ENCODE peak calls at places on chromosome 11, in seven cellular contexts. One of them, this sample, is unnamed.

GRCh38 chr11:69100454-69101099 is 51.8 kb downstream of the TPCN2 start:
- DNase-seq in amygdala: no peak
- DNase-seq in COR-L47: no peak
- DNase-seq in foreskin fibroblast: no peak
- DNase-seq in activated CD4-positive, alpha-beta T cell treated with anti-CD3 and anti-CD28 coated beads for 48 hours: no peak
- DNase-seq in bronchial epithelial cell: no peak
- DNase-seq in Caco-2: no peak
- DNase-seq in this sample: no peak

GRCh38 chr11:101860694-101861371 is 54.0 kb upstream of the CEP126 start:
- DNase-seq in foreskin fibroblast: peak; percentile 53
- DNase-seq in activated CD4-positive, alpha-beta T cell treated with anti-CD3 and anti-CD28 coated beads for 48 hours: peak; percentile 24
- DNase-seq in Caco-2: peak; percentile 73
- DNase-seq in amygdala: no peak
- DNase-seq in bronchial epithelial cell: peak; percentile 64
- DNase-seq in COR-L47: peak; percentile 58
- DNase-seq in this sample: peak; percentile 73

GRCh38 chr11:61362542-61362875 is 335 bp downstream of the TMEM138 start:
- DNase-seq in bronchial epithelial cell: no peak
- DNase-seq in foreskin fibroblast: no peak
- DNase-seq in amygdala: no peak
- DNase-seq in activated CD4-positive, alpha-beta T cell treated with anti-CD3 and anti-CD28 coated beads for 48 hours: peak; percentile 48
- DNase-seq in Caco-2: no peak
- DNase-seq in COR-L47: no peak
- DNase-seq in this sample: peak; percentile 81

GRCh38 chr11:130413383-130414106 is 14.9 kb downstream of the ADAMTS8 start:
- DNase-seq in foreskin fibroblast: peak; percentile 82
- DNase-seq in Caco-2: no peak
- DNase-seq in amygdala: no peak
- DNase-seq in activated CD4-positive, alpha-beta T cell treated with anti-CD3 and anti-CD28 coated beads for 48 hours: peak; percentile 51
- DNase-seq in bronchial epithelial cell: peak; percentile 96
- DNase-seq in COR-L47: peak; percentile 2
- DNase-seq in this sample: no peak

GRCh38 chr11:82873919-82874333 is 26.3 kb downstream of the PRCP start:
- DNase-seq in activated CD4-positive, alpha-beta T cell treated with anti-CD3 and anti-CD28 coated beads for 48 hours: no peak
- DNase-seq in bronchial epithelial cell: no peak
- DNase-seq in COR-L47: no peak
- DNase-seq in Caco-2: no peak
- DNase-seq in foreskin fibroblast: no peak
- DNase-seq in amygdala: no peak
- DNase-seq in this sample: no peak

GRCh38 chr11:2294340-2295290 is 7.1 kb downstream of the C11orf21 start:
- DNase-seq in activated CD4-positive, alpha-beta T cell treated with anti-CD3 and anti-CD28 coated beads for 48 hours: peak; percentile 2
- DNase-seq in bronchial epithelial cell: no peak
- DNase-seq in Caco-2: peak; percentile 17
- DNase-seq in amygdala: no peak
- DNase-seq in COR-L47: no peak
- DNase-seq in foreskin fibroblast: no peak
- DNase-seq in this sample: no peak

GRCh38 chr11:27427183-27427980 is 45.2 kb downstream of the LGR4 start:
- DNase-seq in Caco-2: no peak
- DNase-seq in amygdala: no peak
- DNase-seq in activated CD4-positive, alpha-beta T cell treated with anti-CD3 and anti-CD28 coated beads for 48 hours: no peak
- DNase-seq in COR-L47: no peak
- DNase-seq in foreskin fibroblast: no peak
- DNase-seq in bronchial epithelial cell: peak; percentile 59
- DNase-seq in this sample: no peak

GRCh38 chr11:12674936-12675696 is 895 bp downstream of the TEAD1 start:
- DNase-seq in Caco-2: no peak
- DNase-seq in COR-L47: no peak
- DNase-seq in amygdala: no peak
- DNase-seq in activated CD4-positive, alpha-beta T cell treated with anti-CD3 and anti-CD28 coated beads for 48 hours: peak; percentile 9
- DNase-seq in foreskin fibroblast: no peak
- DNase-seq in bronchial epithelial cell: no peak
- DNase-seq in this sample: peak; percentile 23

GRCh38 chr11:115806056-115806455 is 301.8 kb upstream of the CADM1 start:
- DNase-seq in bronchial epithelial cell: no peak
- DNase-seq in foreskin fibroblast: no peak
- DNase-seq in activated CD4-positive, alpha-beta T cell treated with anti-CD3 and anti-CD28 coated beads for 48 hours: no peak
- DNase-seq in Caco-2: no peak
- DNase-seq in amygdala: no peak
- DNase-seq in COR-L47: no peak
- DNase-seq in this sample: no peak

This sample was measured in NCI-H510A treated with DMSO at 0.1 percent for 48 hours.